ENCODE peak calls at places on chromosomes 6 and 20, in five cellular contexts. One of them, this sample, is unnamed.

GRCh38 chr20:5085380-5085779 is 34.4 kb downstream of the PCNA start:
- DNase-seq in cardiac muscle cell: peak; percentile 32
- DNase-seq in psoas muscle: no peak
- DNase-seq in fibroblast of villous mesenchyme: no peak
- DNase-seq in OCI-LY7: no peak
- DNase-seq in this sample: no peak

GRCh38 chr6:170080828-170081368 is 210.0 kb downstream of the DLL1 start:
- DNase-seq in OCI-LY7: no peak
- DNase-seq in psoas muscle: no peak
- DNase-seq in cardiac muscle cell: no peak
- DNase-seq in fibroblast of villous mesenchyme: no peak
- DNase-seq in this sample: no peak

GRCh38 chr6:19472168-19472567 is 365.0 kb upstream of the ID4 start:
- DNase-seq in cardiac muscle cell: peak; percentile 96
- DNase-seq in OCI-LY7: no peak
- DNase-seq in psoas muscle: no peak
- DNase-seq in fibroblast of villous mesenchyme: peak; percentile 87
- DNase-seq in this sample: peak; percentile 100

GRCh38 chr6:153727910-153728309 is 311.1 kb upstream of the OPRM1 start:
- DNase-seq in fibroblast of villous mesenchyme: peak; percentile 71
- DNase-seq in psoas muscle: no peak
- DNase-seq in OCI-LY7: no peak
- DNase-seq in cardiac muscle cell: peak; percentile 53
- DNase-seq in this sample: peak; percentile 21

GRCh38 chr20:4329232-4329631 is 313.9 kb upstream of the RNF24 start:
- DNase-seq in fibroblast of villous mesenchyme: no peak
- DNase-seq in psoas muscle: no peak
- DNase-seq in cardiac muscle cell: no peak
- DNase-seq in OCI-LY7: no peak
- DNase-seq in this sample: no peak

GRCh38 chr6:11536795-11537194 is 754 bp upstream of the TMEM170B start:
- DNase-seq in psoas muscle: no peak
- DNase-seq in fibroblast of villous mesenchyme: no peak
- DNase-seq in OCI-LY7: peak; percentile 13
- DNase-seq in cardiac muscle cell: no peak
- DNase-seq in this sample: no peak

GRCh38 chr6:73520688-73521350 is at the start of gene EEF1A1:
- DNase-seq in cardiac muscle cell: peak; percentile 100
- DNase-seq in fibroblast of villous mesenchyme: peak; percentile 100
- DNase-seq in psoas muscle: peak; percentile 98
- DNase-seq in OCI-LY7: peak; percentile 99
- DNase-seq in this sample: peak; percentile 100

GRCh38 chr6:149190228-149190831 is 127.2 kb upstream of the TAB2 start:
- DNase-seq in OCI-LY7: peak; percentile 63
- DNase-seq in cardiac muscle cell: peak; percentile 50
- DNase-seq in psoas muscle: peak; percentile 16
- DNase-seq in fibroblast of villous mesenchyme: peak; percentile 42
- DNase-seq in this sample: peak; percentile 68

GRCh38 chr20:11429889-11430580 is 487.7 kb upstream of the BTBD3 start:
- DNase-seq in psoas muscle: no peak
- DNase-seq in fibroblast of villous mesenchyme: no peak
- DNase-seq in cardiac muscle cell: no peak
- DNase-seq in OCI-LY7: no peak
- DNase-seq in this sample: no peak

GRCh38 chr6:138593100-138593877 is 94.0 kb upstream of the NHSL1 start:
- DNase-seq in psoas muscle: peak; percentile 30
- DNase-seq in cardiac muscle cell: peak; percentile 97
- DNase-seq in OCI-LY7: peak; percentile 10
- DNase-seq in fibroblast of villous mesenchyme: peak; percentile 93
- DNase-seq in this sample: peak; percentile 97

GRCh38 chr6:76441850-76442249 is 369.4 kb upstream of the IMPG1 start:
- DNase-seq in cardiac muscle cell: peak; percentile 20
- DNase-seq in OCI-LY7: no peak
- DNase-seq in fibroblast of villous mesenchyme: peak; percentile 2
- DNase-seq in psoas muscle: no peak
- DNase-seq in this sample: no peak

GRCh38 chr6:56259163-56259562 is 11.8 kb upstream of the COL21A1 start:
- DNase-seq in psoas muscle: no peak
- DNase-seq in cardiac muscle cell: peak; percentile 47
- DNase-seq in OCI-LY7: no peak
- DNase-seq in fibroblast of villous mesenchyme: no peak
- DNase-seq in this sample: peak; percentile 51

GRCh38 chr6:162864901-162865300 is 137.1 kb downstream of the PACRG start:
- DNase-seq in OCI-LY7: no peak
- DNase-seq in cardiac muscle cell: peak; percentile 30
- DNase-seq in psoas muscle: no peak
- DNase-seq in fibroblast of villous mesenchyme: no peak
- DNase-seq in this sample: no peak

GRCh38 chr6:142400495-142400894 is 98.7 kb downstream of the ADGRG6 start:
- DNase-seq in cardiac muscle cell: peak; percentile 43
- DNase-seq in psoas muscle: no peak
- DNase-seq in OCI-LY7: no peak
- DNase-seq in fibroblast of villous mesenchyme: peak; percentile 54
- DNase-seq in this sample: peak; percentile 67

GRCh38 chr6:21078497-21078896 is 515.1 kb upstream of the SOX4 start:
- DNase-seq in OCI-LY7: no peak
- DNase-seq in cardiac muscle cell: no peak
- DNase-seq in fibroblast of villous mesenchyme: no peak
- DNase-seq in psoas muscle: no peak
- DNase-seq in this sample: no peak

GRCh38 chr6:44002591-44003344 is 124.5 kb downstream of the MRPL14 start:
- DNase-seq in cardiac muscle cell: peak; percentile 49
- DNase-seq in fibroblast of villous mesenchyme: peak; percentile 59
- DNase-seq in OCI-LY7: peak; percentile 15
- DNase-seq in psoas muscle: peak; percentile 70
- DNase-seq in this sample: peak; percentile 48

GRCh38 chr6:44002071-44002590 is 125.1 kb downstream of the MRPL14 start:
- DNase-seq in fibroblast of villous mesenchyme: no peak
- DNase-seq in psoas muscle: no peak
- DNase-seq in cardiac muscle cell: peak; percentile 32
- DNase-seq in OCI-LY7: no peak
- DNase-seq in this sample: no peak

GRCh38 chr6:44000164-44000842 is 126.9 kb downstream of the MRPL14 start:
- DNase-seq in OCI-LY7: peak; percentile 19
- DNase-seq in fibroblast of villous mesenchyme: no peak
- DNase-seq in cardiac muscle cell: no peak
- DNase-seq in psoas muscle: no peak
- DNase-seq in this sample: no peak

GRCh38 chr6:43999628-44000027 is 127.6 kb downstream of the MRPL14 start:
- DNase-seq in OCI-LY7: no peak
- DNase-seq in cardiac muscle cell: no peak
- DNase-seq in psoas muscle: no peak
- DNase-seq in fibroblast of villous mesenchyme: no peak
- DNase-seq in this sample: no peak

DNA sequence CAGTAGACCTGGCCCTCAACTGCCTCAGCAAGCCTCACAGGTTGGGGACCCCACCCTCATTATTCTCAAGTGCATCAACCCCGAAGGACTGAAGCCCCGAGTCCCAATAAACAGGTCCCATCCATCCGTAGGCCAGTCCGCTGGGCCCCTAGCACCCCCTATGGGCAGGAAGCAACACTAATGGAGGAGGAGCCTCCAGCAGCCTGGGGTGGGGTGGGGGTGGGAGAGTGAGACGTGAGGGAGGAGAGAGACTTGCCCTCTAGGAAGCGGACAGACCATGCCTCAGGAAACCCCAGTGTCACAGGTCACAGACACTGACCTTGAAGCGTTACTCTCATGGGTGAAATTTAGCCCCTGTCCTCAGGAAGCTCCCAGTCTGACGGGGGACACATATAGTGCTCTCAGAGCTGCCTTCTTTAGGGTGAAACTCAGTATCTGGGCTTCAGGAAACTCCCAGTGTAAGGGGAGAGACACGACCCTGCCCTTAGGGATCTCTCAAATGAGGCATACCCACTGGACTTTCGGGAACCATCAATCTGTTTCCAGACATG is 125.9 kb downstream of the MRPL14 start:
- DNase-seq in fibroblast of villous mesenchyme: no peak
- DNase-seq in OCI-LY7: peak; percentile 54
- DNase-seq in psoas muscle: no peak
- DNase-seq in cardiac muscle cell: peak; percentile 44
- DNase-seq in this sample: peak; percentile 40
- TF ChIP-seq CTCF in fibroblast of villous mesenchyme: peak; percentile 41
- TF ChIP-seq CTCF in OCI-LY7: peak; percentile 71
- TF ChIP-seq CTCF in psoas muscle: peak; percentile 18
- TF ChIP-seq CTCF in cardiac muscle cell: peak; percentile 47
- TF ChIP-seq CTCF in this sample: peak; percentile 67

GRCh38 chr6:79004239-79004638 is 73.8 kb downstream of the PHIP start:
- DNase-seq in psoas muscle: no peak
- DNase-seq in cardiac muscle cell: no peak
- DNase-seq in OCI-LY7: no peak
- DNase-seq in fibroblast of villous mesenchyme: no peak
- DNase-seq in this sample: peak; percentile 7
- H3K4me3 ChIP-seq in psoas muscle: no peak overlapping the region
- H3K4me3 ChIP-seq in cardiac muscle cell: no peak overlapping the region
- H3K4me3 ChIP-seq in OCI-LY7: no peak overlapping the region
- H3K4me3 ChIP-seq in fibroblast of villous mesenchyme: no peak overlapping the region
- H3K4me3 ChIP-seq in this sample: no peak overlapping the region

GRCh38 chr20:53677447-53678314 is 84.0 kb upstream of the ZNF217 start:
- DNase-seq in cardiac muscle cell: peak; percentile 84
- DNase-seq in fibroblast of villous mesenchyme: peak; percentile 79
- DNase-seq in OCI-LY7: no peak
- DNase-seq in psoas muscle: no peak
- DNase-seq in this sample: peak; percentile 71

GRCh38 chr20:53676987-53677386 is 83.3 kb upstream of the ZNF217 start:
- DNase-seq in cardiac muscle cell: no peak
- DNase-seq in fibroblast of villous mesenchyme: no peak
- DNase-seq in OCI-LY7: no peak
- DNase-seq in psoas muscle: no peak
- DNase-seq in this sample: no peak

GRCh38 chr20:53679597-53680309 is 86.1 kb upstream of the ZNF217 start:
- DNase-seq in OCI-LY7: no peak
- DNase-seq in fibroblast of villous mesenchyme: peak; percentile 14
- DNase-seq in psoas muscle: no peak
- DNase-seq in cardiac muscle cell: no peak
- DNase-seq in this sample: no peak

GRCh38 chr20:53678990-53679596 is 85.5 kb upstream of the ZNF217 start:
- DNase-seq in psoas muscle: no peak
- DNase-seq in cardiac muscle cell: peak; percentile 51
- DNase-seq in OCI-LY7: no peak
- DNase-seq in fibroblast of villous mesenchyme: peak; percentile 76
- DNase-seq in this sample: peak; percentile 51

DNA sequence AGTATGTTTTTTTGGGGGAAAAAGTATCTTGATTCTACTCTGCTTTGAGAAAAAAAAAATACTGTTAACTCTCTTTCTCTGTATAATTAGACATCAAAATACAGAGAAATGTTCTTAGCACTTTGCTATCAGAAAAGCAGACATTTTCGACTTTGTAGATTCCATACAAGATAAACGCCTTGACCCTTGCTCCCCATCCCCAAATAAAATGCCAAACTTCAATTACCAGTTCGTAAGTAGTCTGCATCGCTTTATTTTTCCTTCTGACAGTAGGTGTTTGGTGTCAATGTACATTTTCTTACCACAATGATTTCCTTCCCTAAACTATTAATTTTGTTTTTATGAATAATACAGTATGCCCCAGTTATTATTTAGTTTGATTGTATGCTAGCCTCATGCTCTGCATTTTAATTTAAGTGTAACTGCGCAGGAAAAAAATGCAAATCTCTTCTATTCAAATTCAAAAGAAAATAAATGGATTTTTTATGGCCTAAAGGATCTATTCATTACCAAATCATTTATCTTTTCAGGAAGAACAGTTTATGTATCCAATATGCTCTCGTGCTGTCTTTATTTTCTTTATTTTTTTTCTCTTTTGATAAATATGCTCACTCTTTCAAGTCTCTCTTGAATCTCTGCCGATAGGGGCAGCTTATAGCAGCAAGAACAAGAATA is 84.8 kb upstream of the ZNF217 start:
- DNase-seq in OCI-LY7: no peak
- DNase-seq in psoas muscle: no peak
- DNase-seq in cardiac muscle cell: peak; percentile 24
- DNase-seq in fibroblast of villous mesenchyme: peak; percentile 19
- DNase-seq in this sample: peak; percentile 64
- TF ChIP-seq CTCF in OCI-LY7: peak; percentile 59
- TF ChIP-seq CTCF in psoas muscle: no peak
- TF ChIP-seq CTCF in cardiac muscle cell: peak; percentile 7
- TF ChIP-seq CTCF in fibroblast of villous mesenchyme: peak; percentile 18
- TF ChIP-seq CTCF in this sample: peak; percentile 43

GRCh38 chr6:28729501-28730402 is 194.0 kb downstream of the TRIM27 start:
- DNase-seq in cardiac muscle cell: no peak
- DNase-seq in fibroblast of villous mesenchyme: no peak
- DNase-seq in OCI-LY7: no peak
- DNase-seq in psoas muscle: no peak
- DNase-seq in this sample: no peak
- H3K4me3 ChIP-seq in cardiac muscle cell: peak overlapping the region; percentile 48
- H3K4me3 ChIP-seq in fibroblast of villous mesenchyme: peak overlapping the region; percentile 80
- H3K4me3 ChIP-seq in OCI-LY7: peak overlapping the region; percentile 71
- H3K4me3 ChIP-seq in psoas muscle: peak overlapping the region; percentile 63
- H3K4me3 ChIP-seq in this sample: no peak overlapping the region

GRCh38 chr6:135383766-135384165 is 113.8 kb downstream of the AHI1 start:
- DNase-seq in fibroblast of villous mesenchyme: no peak
- DNase-seq in cardiac muscle cell: no peak
- DNase-seq in psoas muscle: no peak
- DNase-seq in OCI-LY7: no peak
- DNase-seq in this sample: no peak
- TF ChIP-seq CTCF in fibroblast of villous mesenchyme: no peak
- TF ChIP-seq CTCF in cardiac muscle cell: no peak
- TF ChIP-seq CTCF in psoas muscle: no peak
- TF ChIP-seq CTCF in OCI-LY7: peak; percentile 41
- TF ChIP-seq CTCF in this sample: no peak

This sample was measured in choroid plexus epithelial cell.